ENCODE peak calls at places on chromosomes 1 and 21, in four cellular contexts. One of them, this sample, is unnamed.

GRCh38 chr1:176789571-176790090 is 326.7 kb downstream of the PAPPA2 start:
- DNase-seq in naive thymus-derived CD8-positive, alpha-beta T cell: no peak
- DNase-seq in left lobe of liver: no peak
- DNase-seq in progenitor cell of endocrine pancreas: no peak
- DNase-seq in this sample: no peak

GRCh38 chr1:62849031-62849430 is 65.1 kb downstream of the ATG4C start:
- DNase-seq in naive thymus-derived CD8-positive, alpha-beta T cell: no peak
- DNase-seq in left lobe of liver: no peak
- DNase-seq in progenitor cell of endocrine pancreas: no peak
- DNase-seq in this sample: no peak

GRCh38 chr1:166155108-166155507 is 11.7 kb downstream of the FAM78B start:
- DNase-seq in naive thymus-derived CD8-positive, alpha-beta T cell: no peak
- DNase-seq in left lobe of liver: no peak
- DNase-seq in progenitor cell of endocrine pancreas: no peak
- DNase-seq in this sample: no peak

GRCh38 chr1:53320646-53321045 is 7.2 kb downstream of the LRP8 start:
- DNase-seq in naive thymus-derived CD8-positive, alpha-beta T cell: no peak
- DNase-seq in left lobe of liver: no peak
- DNase-seq in progenitor cell of endocrine pancreas: no peak
- DNase-seq in this sample: no peak

GRCh38 chr1:51651552-51651942 is 34.7 kb downstream of the OSBPL9 start:
- DNase-seq in naive thymus-derived CD8-positive, alpha-beta T cell: no peak
- DNase-seq in left lobe of liver: no peak
- DNase-seq in progenitor cell of endocrine pancreas: no peak
- DNase-seq in this sample: no peak

GRCh38 chr1:30848130-30848529 is 60.4 kb downstream of the SDC3 start:
- DNase-seq in naive thymus-derived CD8-positive, alpha-beta T cell: no peak
- DNase-seq in left lobe of liver: no peak
- DNase-seq in progenitor cell of endocrine pancreas: no peak
- DNase-seq in this sample: no peak

GRCh38 chr1:56915960-56916359 is 49.9 kb downstream of the C8B start:
- DNase-seq in naive thymus-derived CD8-positive, alpha-beta T cell: no peak
- DNase-seq in left lobe of liver: peak
- DNase-seq in progenitor cell of endocrine pancreas: no peak
- DNase-seq in this sample: no peak

GRCh38 chr21:30146558-30147282 is 19.9 kb downstream of the CLDN17 start:
- DNase-seq in naive thymus-derived CD8-positive, alpha-beta T cell: no peak
- DNase-seq in left lobe of liver: no peak
- DNase-seq in progenitor cell of endocrine pancreas: no peak
- DNase-seq in this sample: no peak

GRCh38 chr1:178057863-178058576 is 35.9 kb upstream of the RASAL2 start:
- DNase-seq in naive thymus-derived CD8-positive, alpha-beta T cell: no peak
- DNase-seq in left lobe of liver: no peak
- DNase-seq in progenitor cell of endocrine pancreas: no peak
- DNase-seq in this sample: no peak

GRCh38 chr1:232577809-232578208 is 52.1 kb downstream of the SIPA1L2 start:
- DNase-seq in naive thymus-derived CD8-positive, alpha-beta T cell: no peak
- DNase-seq in left lobe of liver: no peak
- DNase-seq in progenitor cell of endocrine pancreas: no peak
- DNase-seq in this sample: no peak

GRCh38 chr21:33684068-33684467 is 41.8 kb downstream of the ITSN1 start:
- DNase-seq in naive thymus-derived CD8-positive, alpha-beta T cell: no peak
- DNase-seq in left lobe of liver: no peak
- DNase-seq in progenitor cell of endocrine pancreas: no peak
- DNase-seq in this sample: no peak

GRCh38 chr1:170085089-170085488 is 10.6 kb upstream of the KIFAP3 start:
- DNase-seq in naive thymus-derived CD8-positive, alpha-beta T cell: no peak
- DNase-seq in left lobe of liver: no peak
- DNase-seq in progenitor cell of endocrine pancreas: no peak
- DNase-seq in this sample: no peak

GRCh38 chr1:162310337-162310736 is 66.3 kb downstream of the SPATA46 start:
- DNase-seq in naive thymus-derived CD8-positive, alpha-beta T cell: no peak
- DNase-seq in left lobe of liver: no peak
- DNase-seq in progenitor cell of endocrine pancreas: no peak
- DNase-seq in this sample: no peak